ENCODE peak calls at places on chromosome 9, in seven cellular contexts. F is NCI-H524; C is stimulated activated CD4-positive, alpha-beta T cell treated with anti-CD3 and anti-CD28 coated beads, Interleukin-12 subunit alpha, Interleukin-12 subunit beta, amount 100 ng/mL, for 4 hours; Q is NCI-H1417; L is neural progenitor cell; P is A549; U is stimulated activated CD8-positive, alpha-beta memory T cell treated with anti-CD3 and anti-CD28 coated beads, Interleukin-2, amount 100 ng/mL, for 1 hour. S is an unnamed sample.
A peak's percentile ranks its signal among the peaks of the same experiment; 100 is the strongest.

GRCh38 chr9:138104251-138105122 is 226.9 kb downstream of the CACNA1B start:
- DNase-seq in F (no peak), C (no peak), Q (no peak), L (peak; percentile 53), P (no peak), U (no peak), S (no peak)

GRCh38 chr9:121199921-121200320 is 1.7 kb downstream of the RAB14 start:
- DNase-seq in F (no peak), C (no peak), Q (no peak), L (no peak), P (no peak), U (no peak), S (no peak)

GRCh38 chr9:83041771-83042170 is 21.2 kb downstream of the RASEF start:
- DNase-seq in F (no peak), C (no peak), Q (no peak), L (no peak), P (peak; percentile 30), U (no peak), S (no peak)

GRCh38 chr9:137308102-137308619 is 6.1 kb upstream of the NRARP start:
- DNase-seq in F (no peak), C (no peak), Q (no peak), L (peak; percentile 47), P (peak; percentile 22), U (no peak), S (peak; percentile 29)

GRCh38 chr9:26947736-26948135 is 694 bp upstream of the PLAA start:
- DNase-seq in F (no peak), C (peak; percentile 26), Q (no peak), L (peak; percentile 15), P (no peak), U (no peak), S (no peak)

GRCh38 chr9:128689293-128689770 is 310 bp downstream of the SET start:
- DNase-seq in F (no peak), C (peak; percentile 59), Q (no peak), L (no peak), P (peak; percentile 70), U (peak; percentile 32), S (no peak)

GRCh38 chr9:27865031-27865438 is 291.8 kb upstream of the C9orf72 start:
- DNase-seq in F (peak; percentile 42), C (no peak), Q (peak; percentile 13), L (no peak), P (no peak), U (no peak), S (no peak)

GRCh38 chr9:93091453-93092081 is 4.5 kb upstream of the CARD19 start:
- DNase-seq in F (no peak), C (peak; percentile 51), Q (no peak), L (peak; percentile 0), P (peak; percentile 77), U (no peak), S (no peak)

GRCh38 chr9:124680714-124681390 is 90.3 kb downstream of the NR6A1 start:
- DNase-seq in F (no peak), C (no peak), Q (no peak), L (no peak), P (no peak), U (no peak), S (no peak)

GRCh38 chr9:80797841-80798688 is 891.3 kb downstream of the TLE1 start:
- DNase-seq in F (peak; percentile 40), C (no peak), Q (no peak), L (peak; percentile 16), P (no peak), U (no peak), S (no peak)

GRCh38 chr9:110746211-110746930 is 77.8 kb downstream of the MUSK start:
- DNase-seq in F (no peak), C (no peak), Q (no peak), L (no peak), P (no peak), U (no peak), S (no peak)

GRCh38 chr9:77375956-77376532 is 198.7 kb downstream of the VPS13A start:
- DNase-seq in F (peak; percentile 41), C (no peak), Q (no peak), L (peak; percentile 86), P (no peak), U (no peak), S (no peak)

GRCh38 chr9:26566141-26566540 is 326.5 kb downstream of the CAAP1 start:
- DNase-seq in F (no peak), C (no peak), Q (no peak), L (no peak), P (no peak), U (no peak), S (no peak)

GRCh38 chr9:116049506-116049905 is 104.1 kb upstream of the PAPPA start:
- DNase-seq in F (no peak), C (no peak), Q (no peak), L (no peak), P (no peak), U (no peak), S (no peak)

GRCh38 chr9:93677061-93677571 is 100.7 kb downstream of the PHF2 start:
- DNase-seq in F (no peak), C (no peak), Q (no peak), L (no peak), P (no peak), U (no peak), S (peak; percentile 23)

GRCh38 chr9:22112870-22113846 is 104.1 kb upstream of the CDKN2B start:
- DNase-seq in F (no peak), C (no peak), Q (no peak), L (no peak), P (no peak), U (no peak), S (no peak)

GRCh38 chr9:114238471-114238870 is 83.1 kb downstream of the COL27A1 start:
- DNase-seq in F (no peak), C (no peak), Q (no peak), L (no peak), P (no peak), U (no peak), S (no peak)

GRCh38 chr9:70586506-70586905 is 172.0 kb upstream of the KLF9 start:
- DNase-seq in F (no peak), C (no peak), Q (no peak), L (no peak), P (no peak), U (no peak), S (no peak)

GRCh38 chr9:503331-503730 is 288.7 kb downstream of the DOCK8 start:
- DNase-seq in F (no peak), C (no peak), Q (no peak), L (no peak), P (no peak), U (no peak), S (no peak)

GRCh38 chr9:95463145-95464060 is 53.4 kb downstream of the PTCH1 start:
- DNase-seq in F (peak; percentile 12), C (no peak), Q (no peak), L (peak; percentile 31), P (no peak), U (no peak), S (no peak)

GRCh38 chr9:89874351-89875321 is 269.8 kb downstream of the GADD45G start:
- DNase-seq in F (no peak), C (no peak), Q (peak; percentile 70), L (peak; percentile 38), P (no peak), U (no peak), S (peak; percentile 19)

S was measured in activated CD4-positive, CD25-positive, alpha-beta regulatory T cell treated with anti-CD3 and anti-CD28 coated beads, Interleukin-2, amount 50 U/mL, for 72 hours.